ENCODE peak calls at places on chromosomes 16 and 17, in seven cellular contexts. Y, S, K, V, A, L and T are unnamed samples.

GRCh38 chr17:27226611-27227234 is 67.2 kb upstream of the WSB1 start:
- DNase-seq in Y (peak), S (no peak), K (no peak), V (no peak), A (no peak), L (no peak), T (no peak)

GRCh38 chr17:22278302-22279275 is 586.3 kb downstream of the KCNJ18 start:
- DNase-seq in Y (no peak), S (no peak), K (no peak), V (no peak), A (no peak), L (no peak), T (no peak)

GRCh38 chr17:44522883-44523671 is 19.9 kb upstream of the GPATCH8 start:
- DNase-seq in Y (peak), S (peak), K (peak), V (no peak), A (peak), L (peak), T (peak)

GRCh38 chr17:76051071-76051467 is 21.2 kb downstream of the SRP68 start:
- DNase-seq in Y (peak), S (no peak), K (no peak), V (no peak), A (no peak), L (no peak), T (no peak)

GRCh38 chr16:87178177-87178863 is 138.9 kb downstream of the C16orf95 start:
- DNase-seq in Y (peak), S (no peak), K (no peak), V (no peak), A (no peak), L (no peak), T (no peak)

GRCh38 chr16:2489581-2489980 is 14.7 kb downstream of the TBC1D24 start:
- DNase-seq in Y (no peak), S (no peak), K (no peak), V (no peak), A (no peak), L (no peak), T (no peak)

GRCh38 chr17:42845918-42846593 is 1.7 kb downstream of the AOC2 start:
- DNase-seq in Y (peak), S (no peak), K (no peak), V (no peak), A (no peak), L (peak), T (no peak)

GRCh38 chr17:63519972-63520882 is 2.9 kb upstream of the KCNH6 start:
- DNase-seq in Y (no peak), S (no peak), K (no peak), V (no peak), A (no peak), L (no peak), T (no peak)

GRCh38 chr16:86609115-86609514 is 30.8 kb downstream of the FOXL1 start:
- DNase-seq in Y (peak), S (no peak), K (no peak), V (no peak), A (no peak), L (no peak), T (no peak)

GRCh38 chr17:14845562-14846335 is 419.4 kb downstream of the PMP22 start:
- DNase-seq in Y (no peak), S (no peak), K (no peak), V (no peak), A (no peak), L (no peak), T (no peak)

GRCh38 chr17:2309338-2310143 is 5.8 kb downstream of the SRR start:
- DNase-seq in Y (no peak), S (no peak), K (no peak), V (no peak), A (no peak), L (no peak), T (no peak)

GRCh38 chr16:4870138-4870671 is 22.9 kb downstream of the UBN1 start:
- DNase-seq in Y (no peak), S (no peak), K (no peak), V (no peak), A (no peak), L (no peak), T (peak)

GRCh38 chr17:19554393-19554792 is 20.7 kb downstream of the SLC47A1 start:
- DNase-seq in Y (no peak), S (no peak), K (peak), V (no peak), A (no peak), L (no peak), T (no peak)

GRCh38 chr17:80187090-80187489 is 17.3 kb downstream of the CARD14 start:
- DNase-seq in Y (peak), S (no peak), K (no peak), V (no peak), A (no peak), L (no peak), T (no peak)

GRCh38 chr16:2497116-2497630 is 16.6 kb upstream of the ATP6V0C start:
- DNase-seq in Y (no peak), S (no peak), K (no peak), V (no peak), A (no peak), L (no peak), T (no peak)

GRCh38 chr17:77831497-77832179 is 126.9 kb upstream of the TNRC6C start:
- DNase-seq in Y (peak), S (no peak), K (peak), V (no peak), A (no peak), L (no peak), T (peak)

GRCh38 chr17:27217631-27218030 is 76.3 kb upstream of the WSB1 start:
- DNase-seq in Y (no peak), S (peak), K (no peak), V (no peak), A (no peak), L (no peak), T (no peak)